ENCODE peak calls at places on chromosomes 1 and 21, in six cellular contexts. A is pancreas, K is GM23338, N is fibroblast of lung, C is WERI-Rb-1, P is A673. E is an unnamed sample. For H3K36me3, the result is how much of the 10 kb centered on the place peaks cover.

GRCh38 chr1:39378377-39378776 is 113.1 kb upstream of the BMP8A start:
- DNase-seq in A (no peak), K (peak), N (no peak), C (peak), P (no peak), E (peak)

GRCh38 chr1:20233866-20234265 is 47.5 kb upstream of the PLA2G2C start:
- DNase-seq in A (no peak), K (no peak), N (peak), C (no peak), P (no peak), E (no peak)

GRCh38 chr21:26977741-26978140 is 10.9 kb upstream of the ADAMTS5 start:
- DNase-seq in A (no peak), K (no peak), N (no peak), C (no peak), P (no peak), E (no peak)

GRCh38 chr1:207085887-207086286 is 2.8 kb upstream of the C4BPB start:
- DNase-seq in A (no peak), K (peak), N (no peak), C (no peak), P (no peak), E (no peak)

GRCh38 chr1:160837558-160838205 is 25.0 kb downstream of the CD244 start:
- DNase-seq in A (no peak), K (no peak), N (no peak), C (peak), P (peak), E (peak)

GRCh38 chr1:54312874-54313316 is 93.3 kb downstream of the SSBP3 start:
- DNase-seq in A (no peak), K (peak), N (peak), C (no peak), P (no peak), E (no peak)

GRCh38 chr1:24896596-24897262 is 33.3 kb downstream of the RUNX3 start:
- DNase-seq in A (no peak), K (no peak), N (no peak), C (no peak), P (no peak), E (no peak)

GRCh38 chr1:34905098-34905459 is 24.4 kb downstream of the DLGAP3 start:
- DNase-seq in A (no peak), K (no peak), N (no peak), C (no peak), P (no peak), E (no peak)

GRCh38 chr1:230127105-230128054 is 60.3 kb downstream of the GALNT2 start:
- DNase-seq in A (no peak), K (peak), N (no peak), C (peak), P (peak), E (no peak)

GRCh38 chr1:247639381-247639981 is 34.1 kb downstream of the OR2G3 start:
- DNase-seq in A (peak), K (peak), N (no peak), C (no peak), P (no peak), E (no peak)

GRCh38 chr1:14350197-14350596 is 248.3 kb upstream of the KAZN start:
- DNase-seq in A (no peak), K (no peak), N (no peak), C (no peak), P (no peak), E (no peak)

GRCh38 chr1:12475158-12475934 is 142.7 kb downstream of the DHRS3 start:
- DNase-seq in A (peak), K (no peak), N (no peak), C (peak), P (no peak), E (no peak)

GRCh38 chr1:28640766-28641165 is 2.1 kb downstream of the TAF12 start:
- DNase-seq in A (no peak), K (peak), N (no peak), C (no peak), P (no peak), E (peak)

GRCh38 chr1:111841189-111841588 is 85.5 kb downstream of the DDX20 start:
- DNase-seq in A (no peak), K (no peak), N (no peak), C (no peak), P (no peak), E (no peak)

GRCh38 chr1:227994632-227995300 is 12.0 kb upstream of the WNT3A start:
- DNase-seq in A (no peak), K (no peak), N (no peak), C (no peak), P (no peak), E (no peak)

GRCh38 chr1:86205741-86206140 is 49.2 kb upstream of the COL24A1 start:
- DNase-seq in A (no peak), K (no peak), N (no peak), C (no peak), P (no peak), E (no peak)

GRCh38 chr1:211735208-211736170 is 60.1 kb upstream of the NEK2 start:
- DNase-seq in A (peak), K (no peak), N (peak), C (no peak), P (peak), E (no peak)

GRCh38 chr21:34722684-34723300 is 54.0 kb downstream of the CLIC6 start:
- DNase-seq in A (no peak), K (peak), N (no peak), C (peak), P (peak), E (peak)

GRCh38 chr1:236242568-236242967 is 39.2 kb downstream of the ERO1B start:
- DNase-seq in A (no peak), K (no peak), N (no peak), C (no peak), P (no peak), E (no peak)

GRCh38 chr1:161973924-161974845 is 49.5 kb downstream of the OLFML2B start:
- DNase-seq in A (no peak), K (no peak), N (no peak), C (no peak), P (no peak), E (no peak)

GRCh38 chr1:18461656-18462055 is 19.1 kb upstream of the KLHDC7A start:
- DNase-seq in A (no peak), K (no peak), N (no peak), C (no peak), P (no peak), E (no peak)

GRCh38 chr1:18463984-18464664 is 16.6 kb upstream of the KLHDC7A start:
- DNase-seq in A (peak), K (no peak), N (no peak), C (no peak), P (no peak), E (no peak)

GRCh38 chr1:18463063-18463462 is 17.7 kb upstream of the KLHDC7A start:
- DNase-seq in A (no peak), K (no peak), N (no peak), C (no peak), P (no peak), E (no peak)

GRCh38 chr1:18466676-18467075 is 14.1 kb upstream of the KLHDC7A start:
- DNase-seq in A (no peak), K (no peak), N (no peak), C (no peak), P (no peak), E (no peak)

GRCh38 chr1:18464665-18465050 is 16.1 kb upstream of the KLHDC7A start:
- DNase-seq in A (peak), K (no peak), N (no peak), C (no peak), P (no peak), E (no peak)
- H3K36me3 ChIP-seq in A (under half), K (under half), N (under half), C (under half), P (under half), E (under half)

GRCh38 chr1:232428781-232429530 is 201.0 kb downstream of the SIPA1L2 start:
- DNase-seq in A (no peak), K (no peak), N (peak), C (no peak), P (no peak), E (no peak)
- H3K36me3 ChIP-seq in A (under half), K (under half), N (under half), C (under half), P (under half), E (under half)

DNA sequence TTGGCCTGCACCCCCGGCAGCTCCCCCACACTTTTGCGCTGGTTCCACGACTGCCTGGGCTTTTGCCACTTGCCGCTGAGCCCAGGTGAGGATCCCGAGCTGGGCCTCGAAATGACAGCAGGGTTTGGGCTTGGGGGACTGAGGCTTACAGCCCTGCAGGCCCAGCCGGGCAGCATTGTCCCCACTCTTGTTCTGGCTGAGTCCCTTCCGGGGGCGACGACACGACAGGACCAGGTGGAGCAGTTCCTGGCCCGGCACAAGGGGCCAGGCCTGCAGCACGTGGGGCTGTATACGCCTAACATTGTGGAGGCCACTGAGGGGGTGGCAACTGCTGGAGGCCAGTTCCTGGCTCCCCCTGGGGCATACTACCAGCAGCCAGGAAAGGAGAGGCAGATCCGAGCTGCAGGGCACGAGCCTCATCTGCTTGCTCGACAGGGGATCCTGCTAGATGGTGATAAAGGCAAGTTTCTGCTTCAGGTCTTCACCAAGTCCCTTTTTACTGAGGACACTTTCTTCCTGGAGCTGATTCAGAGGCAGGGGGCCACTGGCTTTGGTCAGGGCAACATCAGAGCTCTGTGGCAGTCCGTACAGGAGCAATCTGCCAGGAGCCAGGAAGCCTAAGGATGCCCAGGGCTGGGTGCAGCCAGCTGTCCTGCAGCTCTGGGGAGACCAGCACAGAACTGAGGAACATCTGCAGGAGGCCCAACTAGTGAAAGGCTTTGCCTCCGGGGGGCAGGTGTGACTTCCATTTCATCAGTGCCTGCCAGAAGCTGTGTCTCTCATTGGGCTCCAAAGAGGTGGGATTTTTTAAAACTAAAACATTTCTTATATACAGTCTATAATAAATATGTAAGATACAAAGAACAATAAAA is 1.2 kb downstream of the HPDL start:
- DNase-seq in A (no peak), K (peak), N (no peak), C (no peak), P (peak), E (no peak)
- H3K36me3 ChIP-seq in A (under half), K (under half), N (under half), C (under half), P (under half), E (under half)

DNA sequence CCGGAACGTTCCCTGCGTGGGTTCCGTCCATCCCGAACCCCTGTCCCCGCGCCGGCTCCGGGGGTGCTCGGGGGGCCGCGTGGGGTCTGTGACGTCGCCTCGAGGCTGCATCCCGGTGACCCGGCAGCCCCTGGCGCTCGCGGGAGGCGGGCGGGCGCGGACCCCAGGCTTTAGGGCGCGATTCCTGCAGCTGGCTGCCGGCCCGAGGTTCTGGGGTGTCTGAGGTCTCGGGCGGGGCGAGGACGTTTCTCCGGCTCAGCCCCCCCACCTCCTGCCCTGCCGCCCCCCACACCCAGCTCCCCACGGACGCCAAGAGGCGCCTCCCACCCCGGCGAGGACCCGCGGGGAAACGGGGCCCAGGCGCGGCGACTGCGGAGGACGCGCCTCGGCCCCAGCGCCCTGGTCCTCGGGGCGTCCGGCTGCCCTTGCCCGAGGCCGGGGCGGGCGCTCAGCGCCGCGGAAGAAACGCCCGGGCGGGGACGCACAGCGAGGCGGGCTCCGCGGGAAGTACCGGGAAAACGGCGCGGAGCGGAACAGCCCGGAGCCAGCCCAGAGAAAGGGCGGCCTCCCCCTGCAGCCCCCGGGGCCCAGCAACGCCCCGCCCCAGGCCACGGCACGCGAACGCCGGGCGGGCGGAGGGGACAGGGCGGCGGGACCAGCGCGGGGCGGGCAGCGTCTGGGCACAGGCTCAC is 1.3 kb upstream of the PCBP3 start:
- DNase-seq in A (peak), K (peak), N (peak), C (no peak), P (no peak), E (no peak)
- H3K36me3 ChIP-seq in A (under half), K (under half), N (under half), C (under half), P (under half), E (under half)